ENCODE peak calls at places on chromosomes 2 and 18, in ten cellular contexts. J is activated naive CD4-positive, alpha-beta T cell treated with anti-CD3 and anti-CD28 coated beads for 36 hours; E is effector CD4-positive, alpha-beta T cell; R is ACHN; Z is amniotic epithelial cell; N is Calu3; D is M059J; L is ureter; U is stimulated activated naive CD8-positive, alpha-beta T cell treated with anti-CD3 and anti-CD28 coated beads, Interleukin-15, Interleukin-2, amounts not matched to agents 100 U/mL and 50 U/mL, for 24 hours; A is K562. V is an unnamed sample.

GRCh38 chr2:88212251-88212790 is 42.2 kb downstream of the THNSL2 start:
- DNase-seq in J (no peak), E (no peak), R (peak), Z (no peak), N (peak), D (no peak), L (no peak), U (no peak), A (no peak), V (no peak)

GRCh38 chr18:9952633-9953416 is 39.0 kb downstream of the VAPA start:
- DNase-seq in J (no peak), E (no peak), R (peak), Z (peak), N (no peak), D (peak), L (no peak), U (no peak), A (peak), V (no peak)

GRCh38 chr2:63872571-63873328 is 31.1 kb downstream of the UGP2 start:
- DNase-seq in J (no peak), E (no peak), R (no peak), Z (peak), N (no peak), D (no peak), L (no peak), U (no peak), A (no peak), V (no peak)

GRCh38 chr2:64313311-64313710 is 140.7 kb upstream of the LGALSL start:
- DNase-seq in J (no peak), E (no peak), R (no peak), Z (no peak), N (no peak), D (no peak), L (no peak), U (no peak), A (no peak), V (no peak)

GRCh38 chr18:3664563-3665178 is 214.7 kb downstream of the TGIF1 start:
- DNase-seq in J (peak), E (no peak), R (no peak), Z (no peak), N (peak), D (no peak), L (no peak), U (no peak), A (peak), V (no peak)

GRCh38 chr2:207674826-207675225 is 36.6 kb upstream of the CCNYL1 start:
- DNase-seq in J (no peak), E (no peak), R (peak), Z (no peak), N (no peak), D (no peak), L (no peak), U (no peak), A (no peak), V (no peak)

GRCh38 chr2:199973703-199974102 is 18.3 kb downstream of the MAIP1 start:
- DNase-seq in J (no peak), E (no peak), R (peak), Z (peak), N (no peak), D (peak), L (no peak), U (no peak), A (no peak), V (no peak)

GRCh38 chr18:74420491-74420890 is 36.6 kb downstream of the DIPK1C start:
- DNase-seq in J (no peak), E (no peak), R (no peak), Z (no peak), N (no peak), D (no peak), L (no peak), U (no peak), A (no peak), V (no peak)

GRCh38 chr2:216584112-216584511 is 49.1 kb upstream of the IGFBP2 start:
- DNase-seq in J (no peak), E (no peak), R (no peak), Z (no peak), N (no peak), D (no peak), L (no peak), U (no peak), A (no peak), V (no peak)

V was measured in T-helper 2 cell treated with Interferon-gamma antibody and Interleukin-4, amounts not matched to agents 5 μg/mL and 100 μg/mL, for 36 hours.